ENCODE peak calls at places on chromosome 21, in eight cellular contexts. N, K, J, G, P, H, Q and L are unnamed samples.

GRCh38 chr21:41603476-41603875 is 95.5 kb upstream of the TMPRSS2 start:
- DNase-seq in Q (no peak), H (no peak), P (no peak), N (no peak), G (no peak), J (no peak), K (no peak), L (no peak)

GRCh38 chr21:42614811-42615342 is 38.5 kb upstream of the PDE9A start:
- DNase-seq in G (no peak), P (no peak), J (no peak), K (no peak), Q (peak), N (no peak), H (peak), L (no peak)

GRCh38 chr21:35020902-35021301 is 28.2 kb downstream of the RUNX1 start:
- DNase-seq in N (no peak), K (no peak), J (no peak), G (peak), H (no peak), Q (no peak), P (peak), L (no peak)

GRCh38 chr21:29904359-29905282 is 35.2 kb downstream of the GRIK1 start:
- DNase-seq in H (peak), G (no peak), N (no peak), P (peak), Q (no peak), K (no peak), J (no peak), L (no peak)

GRCh38 chr21:31894441-31894840 is 21.6 kb downstream of the HUNK start:
- DNase-seq in P (no peak), J (no peak), N (no peak), G (no peak), Q (no peak), K (no peak), H (no peak), L (no peak)

GRCh38 chr21:29601072-29601471 is 302.4 kb downstream of the BACH1 start:
- DNase-seq in P (no peak), N (no peak), J (no peak), Q (no peak), G (no peak), H (no peak), K (no peak), L (no peak)

GRCh38 chr21:37181059-37181458 is 86.1 kb downstream of the VPS26C start:
- DNase-seq in H (no peak), Q (no peak), J (no peak), N (no peak), P (no peak), G (peak), K (no peak), L (no peak)

GRCh38 chr21:40204956-40205355 is 337.7 kb downstream of the PCP4 start:
- DNase-seq in N (no peak), Q (peak), J (no peak), P (no peak), G (no peak), H (no peak), K (no peak), L (no peak)

GRCh38 chr21:39518055-39518844 is 66.5 kb downstream of the SH3BGR start:
- DNase-seq in Q (peak), H (peak), J (peak), N (peak), P (peak), G (peak), K (peak), L (no peak)

GRCh38 chr21:42256316-42256715 is 37.4 kb downstream of the ABCG1 start:
- DNase-seq in H (no peak), K (no peak), Q (no peak), G (no peak), N (no peak), P (no peak), J (no peak), L (no peak)

DNA sequence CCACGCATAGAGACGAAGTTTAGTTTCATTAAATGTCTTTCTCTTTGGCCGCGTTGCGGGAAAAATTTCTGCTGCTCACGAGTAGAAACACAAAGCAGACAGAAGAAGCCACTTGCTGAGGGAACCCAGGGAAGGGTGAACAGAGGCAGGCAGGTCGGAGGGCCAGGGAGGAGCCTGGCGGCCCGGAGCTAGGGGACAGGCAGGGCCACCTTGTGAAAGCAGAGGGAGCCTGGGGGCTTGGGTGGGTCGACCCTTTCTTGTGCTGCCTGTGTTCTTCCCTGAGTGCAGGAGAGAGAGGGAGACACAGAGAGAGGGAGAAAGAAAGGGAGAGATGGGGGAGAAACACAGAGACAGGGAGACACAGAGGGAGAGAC is 33.2 kb downstream of the POFUT2 start:
- DNase-seq in Q (no peak), G (no peak), J (no peak), P (no peak), N (no peak), K (no peak), H (no peak), L (no peak)
- H3K4me3 ChIP-seq in Q (no peak), G (no peak), J (no peak), P (no peak), N (no peak), K (no peak), H (no peak), L (no peak)

DNA sequence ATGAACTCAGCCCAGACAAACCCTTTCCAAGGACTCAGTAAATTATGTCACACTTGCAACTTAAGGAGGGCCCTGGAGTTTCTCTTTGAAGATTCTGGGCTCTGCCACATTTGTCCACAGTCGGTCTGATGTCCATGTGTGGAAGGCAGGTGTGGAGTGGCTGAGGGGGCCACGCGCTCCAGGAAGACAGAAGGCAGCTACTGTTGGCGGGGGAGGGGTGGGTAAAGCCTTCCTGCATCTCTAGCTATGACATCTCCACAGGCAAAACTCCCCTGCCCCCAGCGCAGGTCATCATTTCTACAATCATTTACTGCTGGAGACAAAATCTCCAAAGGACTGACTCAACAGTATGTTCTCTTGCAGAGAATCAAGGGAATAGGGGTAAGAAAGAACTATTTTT is 11.3 kb upstream of the TSPEAR start:
- DNase-seq in J (no peak), P (no peak), N (no peak), G (no peak), Q (no peak), K (no peak), H (no peak), L (no peak)
- H3K4me3 ChIP-seq in J (no peak), P (no peak), N (no peak), G (no peak), Q (no peak), K (no peak), H (no peak), L (no peak)

DNA sequence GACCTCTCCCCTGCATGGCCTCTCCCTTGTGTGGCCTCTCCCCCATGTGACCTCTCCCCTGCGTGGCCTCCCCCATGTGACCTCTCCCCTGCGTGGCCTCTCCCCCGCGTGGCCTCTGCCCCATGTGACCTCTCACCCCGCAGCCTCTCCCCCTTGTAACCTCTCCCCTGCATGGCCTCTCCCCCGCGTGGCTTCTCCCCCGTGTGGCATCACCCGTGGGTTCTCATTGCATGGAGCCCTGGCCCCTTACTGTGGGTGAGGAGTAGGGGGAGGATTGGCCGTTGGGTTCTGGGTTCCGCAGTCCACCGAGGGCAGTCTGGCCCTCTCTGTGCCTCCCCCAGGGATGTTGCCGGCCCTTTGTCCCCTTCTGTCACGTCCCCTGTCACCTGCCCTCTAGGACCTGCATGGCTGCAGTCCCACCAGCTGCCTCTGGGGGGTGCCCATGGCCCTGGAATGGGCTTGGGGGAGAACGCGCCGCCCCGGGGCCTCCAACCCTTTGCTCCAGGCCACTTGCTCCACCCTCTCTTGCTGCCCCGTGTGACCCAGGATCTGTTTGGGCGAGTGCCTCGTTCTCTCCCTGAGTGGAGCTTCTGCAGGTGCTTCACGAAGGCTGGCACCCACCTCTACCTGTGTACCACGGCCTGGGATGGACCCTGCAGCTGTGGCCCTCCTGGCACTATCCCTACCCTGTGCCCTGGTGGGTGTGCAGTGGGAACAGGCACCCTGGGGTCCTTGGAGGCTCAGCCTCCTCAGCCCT is 21.3 kb downstream of the RRP1 start:
- DNase-seq in N (peak), H (peak), G (peak), K (peak), J (no peak), Q (peak), P (peak), L (peak)
- H3K4me3 ChIP-seq in N (no peak), H (no peak), G (no peak), K (no peak), J (no peak), Q (no peak), P (no peak), L (no peak)

GRCh38 chr21:16979574-16979973 is 533.3 kb upstream of the CXADR start:
- DNase-seq in P (no peak), N (no peak), Q (no peak), G (no peak), H (no peak), K (no peak), J (no peak), L (no peak)
- H3K4me3 ChIP-seq in P (no peak), N (no peak), Q (no peak), G (no peak), H (no peak), K (no peak), J (no peak), L (no peak)

GRCh38 chr21:15051652-15052554 is 12.9 kb downstream of the NRIP1 start:
- DNase-seq in K (peak), Q (no peak), H (no peak), P (no peak), N (no peak), G (peak), J (no peak), L (no peak)
- H3K4me3 ChIP-seq in K (no peak), Q (no peak), H (no peak), P (no peak), N (no peak), G (no peak), J (no peak), L (no peak)

DNA sequence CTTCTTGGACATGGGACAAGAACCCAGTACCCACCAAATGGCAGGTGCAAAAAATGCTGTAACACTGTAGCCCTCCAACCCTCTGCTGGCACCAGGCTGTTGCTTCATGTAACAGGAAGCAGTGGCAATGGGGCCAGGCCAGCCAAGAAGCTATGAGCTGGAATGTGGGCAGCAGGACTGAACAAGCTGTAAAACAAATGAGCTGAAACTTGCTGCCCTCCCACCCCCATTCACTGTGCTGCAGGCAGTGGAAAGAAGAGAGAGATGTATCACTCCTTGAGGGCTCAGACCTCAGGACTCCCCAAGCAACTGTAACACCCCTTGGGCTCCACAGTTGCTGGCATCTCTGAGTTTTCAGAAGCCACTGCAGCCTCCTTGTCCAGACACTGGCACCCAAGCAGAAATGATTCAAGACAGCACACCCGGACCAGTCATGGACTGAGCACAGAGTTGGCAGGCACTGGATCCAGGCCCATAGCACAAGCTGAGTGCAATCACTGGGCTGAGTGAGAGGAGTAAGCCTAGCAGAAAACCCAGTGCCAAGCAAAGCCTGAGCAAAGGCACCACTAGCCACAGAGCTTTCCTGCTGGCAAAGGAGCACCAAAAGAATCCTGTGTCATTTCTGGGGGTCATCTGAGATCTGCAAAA is 321.4 kb upstream of the CXADR start:
- DNase-seq in Q (no peak), P (no peak), N (no peak), H (no peak), J (no peak), G (no peak), K (no peak), L (no peak)
- H3K4me3 ChIP-seq in Q (no peak), P (no peak), N (no peak), H (no peak), J (no peak), G (no peak), K (no peak), L (no peak)